ENCODE peak calls at places on chromosomes 13 and 19, in ten cellular contexts. One of them, this sample, is unnamed.

GRCh38 chr13:75357576-75358295 is 124.2 kb downstream of the TBC1D4 start:
- DNase-seq in GM03348: peak; percentile 55
- DNase-seq in epithelial cell of prostate: no peak
- DNase-seq in transverse colon: no peak
- DNase-seq in NCI-H446 treated with DMSO at 0.1 percent for 48 hours: peak; percentile 0
- DNase-seq in effector memory CD4-positive, alpha-beta T cell: peak; percentile 9
- DNase-seq in activated T-helper 1 cell treated with Interleukin-2 at 50 U/mL for 16 hours: peak; percentile 15
- DNase-seq in non-pigmented ciliary epithelial cell: no peak
- DNase-seq in activated CD4-positive, alpha-beta T cell treated with anti-CD3 and anti-CD28 coated beads, Interleukin-2, amount 10 ng/mL, durations not matched to agents 24 days and 14 days: peak; percentile 81
- DNase-seq in T-helper 17 cell: peak; percentile 30
- DNase-seq in this sample: no peak

GRCh38 chr13:49097374-49097773 is 121.7 kb downstream of the FNDC3A start:
- DNase-seq in GM03348: no peak
- DNase-seq in epithelial cell of prostate: peak; percentile 54
- DNase-seq in transverse colon: no peak
- DNase-seq in NCI-H446 treated with DMSO at 0.1 percent for 48 hours: no peak
- DNase-seq in effector memory CD4-positive, alpha-beta T cell: no peak
- DNase-seq in activated T-helper 1 cell treated with Interleukin-2 at 50 U/mL for 16 hours: no peak
- DNase-seq in non-pigmented ciliary epithelial cell: no peak
- DNase-seq in activated CD4-positive, alpha-beta T cell treated with anti-CD3 and anti-CD28 coated beads, Interleukin-2, amount 10 ng/mL, durations not matched to agents 24 days and 14 days: no peak
- DNase-seq in T-helper 17 cell: no peak
- DNase-seq in this sample: no peak

GRCh38 chr13:46668302-46668720 is 115.3 kb downstream of the LRCH1 start:
- DNase-seq in GM03348: peak; percentile 78
- DNase-seq in epithelial cell of prostate: no peak
- DNase-seq in transverse colon: no peak
- DNase-seq in NCI-H446 treated with DMSO at 0.1 percent for 48 hours: peak; percentile 19
- DNase-seq in effector memory CD4-positive, alpha-beta T cell: no peak
- DNase-seq in activated T-helper 1 cell treated with Interleukin-2 at 50 U/mL for 16 hours: no peak
- DNase-seq in non-pigmented ciliary epithelial cell: peak; percentile 64
- DNase-seq in activated CD4-positive, alpha-beta T cell treated with anti-CD3 and anti-CD28 coated beads, Interleukin-2, amount 10 ng/mL, durations not matched to agents 24 days and 14 days: peak; percentile 77
- DNase-seq in T-helper 17 cell: no peak
- DNase-seq in this sample: no peak

GRCh38 chr19:7492142-7493055 is 3.6 kb upstream of the PEX11G start:
- DNase-seq in GM03348: no peak
- DNase-seq in epithelial cell of prostate: no peak
- DNase-seq in transverse colon: no peak
- DNase-seq in NCI-H446 treated with DMSO at 0.1 percent for 48 hours: no peak
- DNase-seq in effector memory CD4-positive, alpha-beta T cell: no peak
- DNase-seq in activated T-helper 1 cell treated with Interleukin-2 at 50 U/mL for 16 hours: no peak
- DNase-seq in non-pigmented ciliary epithelial cell: no peak
- DNase-seq in activated CD4-positive, alpha-beta T cell treated with anti-CD3 and anti-CD28 coated beads, Interleukin-2, amount 10 ng/mL, durations not matched to agents 24 days and 14 days: peak; percentile 84
- DNase-seq in T-helper 17 cell: no peak
- DNase-seq in this sample: no peak

GRCh38 chr13:60591348-60591747 is 194.3 kb downstream of the TDRD3 start:
- DNase-seq in GM03348: peak; percentile 79
- DNase-seq in epithelial cell of prostate: peak; percentile 29
- DNase-seq in transverse colon: no peak
- DNase-seq in NCI-H446 treated with DMSO at 0.1 percent for 48 hours: no peak
- DNase-seq in effector memory CD4-positive, alpha-beta T cell: no peak
- DNase-seq in activated T-helper 1 cell treated with Interleukin-2 at 50 U/mL for 16 hours: no peak
- DNase-seq in non-pigmented ciliary epithelial cell: peak; percentile 67
- DNase-seq in activated CD4-positive, alpha-beta T cell treated with anti-CD3 and anti-CD28 coated beads, Interleukin-2, amount 10 ng/mL, durations not matched to agents 24 days and 14 days: no peak
- DNase-seq in T-helper 17 cell: no peak
- DNase-seq in this sample: no peak

GRCh38 chr13:72728290-72728605 is 525 bp downstream of the BORA start:
- DNase-seq in GM03348: no peak
- DNase-seq in epithelial cell of prostate: no peak
- DNase-seq in transverse colon: no peak
- DNase-seq in NCI-H446 treated with DMSO at 0.1 percent for 48 hours: no peak
- DNase-seq in effector memory CD4-positive, alpha-beta T cell: no peak
- DNase-seq in activated T-helper 1 cell treated with Interleukin-2 at 50 U/mL for 16 hours: no peak
- DNase-seq in non-pigmented ciliary epithelial cell: no peak
- DNase-seq in activated CD4-positive, alpha-beta T cell treated with anti-CD3 and anti-CD28 coated beads, Interleukin-2, amount 10 ng/mL, durations not matched to agents 24 days and 14 days: no peak
- DNase-seq in T-helper 17 cell: no peak
- DNase-seq in this sample: no peak

GRCh38 chr19:53908106-53908932 is 759 bp upstream of the CACNG7 start:
- DNase-seq in GM03348: peak; percentile 69
- DNase-seq in epithelial cell of prostate: no peak
- DNase-seq in transverse colon: no peak
- DNase-seq in NCI-H446 treated with DMSO at 0.1 percent for 48 hours: no peak
- DNase-seq in effector memory CD4-positive, alpha-beta T cell: peak; percentile 12
- DNase-seq in activated T-helper 1 cell treated with Interleukin-2 at 50 U/mL for 16 hours: no peak
- DNase-seq in non-pigmented ciliary epithelial cell: peak; percentile 13
- DNase-seq in activated CD4-positive, alpha-beta T cell treated with anti-CD3 and anti-CD28 coated beads, Interleukin-2, amount 10 ng/mL, durations not matched to agents 24 days and 14 days: peak; percentile 83
- DNase-seq in T-helper 17 cell: peak; percentile 22
- DNase-seq in this sample: no peak

GRCh38 chr19:35226748-35227147 is 1.8 kb downstream of the FAM187B start:
- DNase-seq in GM03348: no peak
- DNase-seq in epithelial cell of prostate: no peak
- DNase-seq in transverse colon: no peak
- DNase-seq in NCI-H446 treated with DMSO at 0.1 percent for 48 hours: no peak
- DNase-seq in effector memory CD4-positive, alpha-beta T cell: no peak
- DNase-seq in activated T-helper 1 cell treated with Interleukin-2 at 50 U/mL for 16 hours: no peak
- DNase-seq in non-pigmented ciliary epithelial cell: no peak
- DNase-seq in activated CD4-positive, alpha-beta T cell treated with anti-CD3 and anti-CD28 coated beads, Interleukin-2, amount 10 ng/mL, durations not matched to agents 24 days and 14 days: no peak
- DNase-seq in T-helper 17 cell: no peak
- DNase-seq in this sample: no peak

GRCh38 chr13:102310691-102311432 is 91.0 kb downstream of the FGF14 start:
- DNase-seq in GM03348: no peak
- DNase-seq in epithelial cell of prostate: no peak
- DNase-seq in transverse colon: no peak
- DNase-seq in NCI-H446 treated with DMSO at 0.1 percent for 48 hours: no peak
- DNase-seq in effector memory CD4-positive, alpha-beta T cell: no peak
- DNase-seq in activated T-helper 1 cell treated with Interleukin-2 at 50 U/mL for 16 hours: no peak
- DNase-seq in non-pigmented ciliary epithelial cell: no peak
- DNase-seq in activated CD4-positive, alpha-beta T cell treated with anti-CD3 and anti-CD28 coated beads, Interleukin-2, amount 10 ng/mL, durations not matched to agents 24 days and 14 days: no peak
- DNase-seq in T-helper 17 cell: no peak
- DNase-seq in this sample: no peak

GRCh38 chr13:67283602-67284001 is 53.5 kb upstream of the PCDH9 start:
- DNase-seq in GM03348: no peak
- DNase-seq in epithelial cell of prostate: no peak
- DNase-seq in transverse colon: no peak
- DNase-seq in NCI-H446 treated with DMSO at 0.1 percent for 48 hours: no peak
- DNase-seq in effector memory CD4-positive, alpha-beta T cell: no peak
- DNase-seq in activated T-helper 1 cell treated with Interleukin-2 at 50 U/mL for 16 hours: no peak
- DNase-seq in non-pigmented ciliary epithelial cell: no peak
- DNase-seq in activated CD4-positive, alpha-beta T cell treated with anti-CD3 and anti-CD28 coated beads, Interleukin-2, amount 10 ng/mL, durations not matched to agents 24 days and 14 days: no peak
- DNase-seq in T-helper 17 cell: no peak
- DNase-seq in this sample: no peak

GRCh38 chr13:106527806-106528205 is 7.7 kb downstream of the EFNB2 start:
- DNase-seq in GM03348: no peak
- DNase-seq in epithelial cell of prostate: no peak
- DNase-seq in transverse colon: no peak
- DNase-seq in NCI-H446 treated with DMSO at 0.1 percent for 48 hours: no peak
- DNase-seq in effector memory CD4-positive, alpha-beta T cell: no peak
- DNase-seq in activated T-helper 1 cell treated with Interleukin-2 at 50 U/mL for 16 hours: no peak
- DNase-seq in non-pigmented ciliary epithelial cell: no peak
- DNase-seq in activated CD4-positive, alpha-beta T cell treated with anti-CD3 and anti-CD28 coated beads, Interleukin-2, amount 10 ng/mL, durations not matched to agents 24 days and 14 days: no peak
- DNase-seq in T-helper 17 cell: no peak
- DNase-seq in this sample: no peak

GRCh38 chr19:7705387-7706187 is 3.7 kb upstream of the FCER2 start:
- DNase-seq in GM03348: no peak
- DNase-seq in epithelial cell of prostate: no peak
- DNase-seq in transverse colon: peak; percentile 72
- DNase-seq in NCI-H446 treated with DMSO at 0.1 percent for 48 hours: no peak
- DNase-seq in effector memory CD4-positive, alpha-beta T cell: peak; percentile 62
- DNase-seq in activated T-helper 1 cell treated with Interleukin-2 at 50 U/mL for 16 hours: peak; percentile 59
- DNase-seq in non-pigmented ciliary epithelial cell: no peak
- DNase-seq in activated CD4-positive, alpha-beta T cell treated with anti-CD3 and anti-CD28 coated beads, Interleukin-2, amount 10 ng/mL, durations not matched to agents 24 days and 14 days: peak; percentile 89
- DNase-seq in T-helper 17 cell: peak; percentile 64
- DNase-seq in this sample: peak; percentile 35

GRCh38 chr13:80037505-80037888 is 303.4 kb downstream of the SPRY2 start:
- DNase-seq in GM03348: peak; percentile 57
- DNase-seq in epithelial cell of prostate: peak; percentile 72
- DNase-seq in transverse colon: no peak
- DNase-seq in NCI-H446 treated with DMSO at 0.1 percent for 48 hours: no peak
- DNase-seq in effector memory CD4-positive, alpha-beta T cell: no peak
- DNase-seq in activated T-helper 1 cell treated with Interleukin-2 at 50 U/mL for 16 hours: no peak
- DNase-seq in non-pigmented ciliary epithelial cell: peak; percentile 88
- DNase-seq in activated CD4-positive, alpha-beta T cell treated with anti-CD3 and anti-CD28 coated beads, Interleukin-2, amount 10 ng/mL, durations not matched to agents 24 days and 14 days: no peak
- DNase-seq in T-helper 17 cell: no peak
- DNase-seq in this sample: no peak